ENCODE peak calls at places on chromosomes 5 and 9, in four cellular contexts. M is H1, X is IMR-90, B is H9. U is an unnamed sample.

GRCh38 chr5:146944764-146945710 is 66.5 kb upstream of the PPP2R2B start:
- DNase-seq in M (no peak), X (no peak), B (no peak), U (no peak)

GRCh38 chr5:111932628-111933027 is 175.6 kb upstream of the NREP start:
- DNase-seq in M (no peak), X (no peak), B (no peak), U (no peak)

GRCh38 chr5:76083555-76084495 is 642 bp downstream of the SV2C start:
- DNase-seq in M (no peak), X (no peak), B (peak; percentile 75), U (peak; percentile 76)

GRCh38 chr5:113169720-113170119 is 193.1 kb downstream of the DCP2 start:
- DNase-seq in M (no peak), X (peak; percentile 36), B (no peak), U (no peak)

GRCh38 chr9:36725777-36726356 is 153.2 kb downstream of the MELK start:
- DNase-seq in M (no peak), X (no peak), B (peak; percentile 79), U (peak; percentile 61)

GRCh38 chr9:111661150-111661801 is at the start of gene GNG10:
- DNase-seq in M (no peak), X (peak; percentile 52), B (peak; percentile 51), U (peak; percentile 85)

GRCh38 chr5:56012281-56012963 is 17.7 kb upstream of the IL6ST start:
- DNase-seq in M (no peak), X (peak; percentile 82), B (no peak), U (no peak)

GRCh38 chr5:68433921-68434879 is 218.6 kb downstream of the PIK3R1 start:
- DNase-seq in M (peak; percentile 23), X (peak; percentile 96), B (peak; percentile 37), U (peak; percentile 71)

GRCh38 chr9:125591888-125592287 is 115.1 kb downstream of the MAPKAP1 start:
- DNase-seq in M (no peak), X (no peak), B (no peak), U (no peak)

GRCh38 chr9:114186793-114187289 is 31.5 kb downstream of the COL27A1 start:
- DNase-seq in M (no peak), X (no peak), B (no peak), U (no peak)

DNA sequence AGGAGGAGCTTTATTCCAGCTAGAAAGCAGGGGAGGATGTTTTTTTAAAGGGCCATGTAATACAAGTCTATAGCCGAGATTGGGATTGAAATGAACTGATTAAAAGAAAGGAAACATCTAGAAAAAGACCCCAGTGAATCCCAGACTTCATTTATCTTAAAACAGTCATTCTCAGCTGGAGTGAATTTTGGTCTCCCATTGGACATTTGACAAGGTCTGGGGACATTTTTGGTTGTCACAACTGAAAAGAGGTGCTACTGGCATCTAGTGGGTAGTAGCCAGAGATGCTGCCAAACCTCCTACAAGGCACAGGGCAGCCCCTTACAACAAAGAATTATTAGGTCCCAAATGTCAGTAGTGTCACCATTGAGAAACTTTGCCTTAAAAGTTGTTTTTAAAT is 16.3 kb upstream of the SPINK4 start:
- DNase-seq in M (no peak), X (no peak), B (no peak), U (peak; percentile 56)
- H3K56ac ChIP-seq in M (no peak overlapping the region), X (no peak overlapping the region), B (no peak overlapping the region), U (no peak overlapping the region)

GRCh38 chr9:106689089-106689488 is 173.9 kb upstream of the ZNF462 start:
- DNase-seq in M (no peak), X (no peak), B (no peak), U (no peak)

GRCh38 chr9:106682420-106682819 is 180.5 kb upstream of the ZNF462 start:
- DNase-seq in M (no peak), X (no peak), B (no peak), U (peak; percentile 85)

DNA sequence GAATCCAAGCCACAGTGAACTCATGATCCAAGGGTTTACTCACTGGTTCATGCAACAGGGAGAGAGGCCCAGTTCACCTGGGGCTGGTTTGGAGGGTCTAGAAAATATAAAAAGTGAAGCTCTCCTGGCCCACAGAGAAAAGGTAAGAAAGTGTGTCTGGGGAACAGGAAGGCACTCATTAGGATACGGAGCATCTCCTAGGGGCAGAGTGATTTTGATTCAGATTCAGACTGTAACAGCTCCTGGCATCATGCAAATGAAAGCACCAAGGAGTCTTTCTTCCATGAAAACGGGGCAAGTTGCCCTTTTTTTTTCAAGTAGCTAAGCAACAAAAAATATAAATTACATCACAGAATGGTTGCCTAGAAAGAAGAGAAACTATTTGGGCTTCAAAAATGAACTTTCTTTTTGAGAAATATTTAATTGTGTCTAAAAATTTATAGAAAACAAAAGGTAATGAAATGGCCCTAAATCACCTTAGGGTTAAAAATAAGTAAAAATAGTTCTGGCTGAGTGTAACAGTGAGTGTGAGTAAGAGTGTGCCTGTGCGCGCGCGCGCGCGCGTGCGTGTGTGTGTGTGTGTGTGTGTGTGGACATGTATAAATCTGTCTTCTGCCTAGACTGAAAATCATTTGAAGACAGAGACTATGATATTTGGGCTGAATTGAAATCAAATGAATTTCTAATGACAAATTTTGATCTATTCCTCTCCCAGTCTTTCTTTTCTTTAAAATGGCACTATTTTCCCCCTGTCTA is 177.8 kb upstream of the ZNF462 start:
- DNase-seq in M (no peak), X (no peak), B (no peak), U (no peak)
- H4K8ac ChIP-seq in M (no peak overlapping the region), X (no peak overlapping the region), B (no peak overlapping the region), U (no peak overlapping the region)

GRCh38 chr5:38468978-38469706 is 87.3 kb downstream of the LIFR start:
- DNase-seq in M (no peak), X (no peak), B (no peak), U (no peak)

GRCh38 chr5:38473008-38473407 is 83.4 kb downstream of the LIFR start:
- DNase-seq in M (no peak), X (no peak), B (no peak), U (peak; percentile 96)

GRCh38 chr5:38469707-38470267 is 86.7 kb downstream of the LIFR start:
- DNase-seq in M (no peak), X (no peak), B (no peak), U (no peak)

GRCh38 chr5:38472541-38472940 is 83.9 kb downstream of the LIFR start:
- DNase-seq in M (no peak), X (no peak), B (no peak), U (no peak)

GRCh38 chr5:38471709-38472108 is 84.7 kb downstream of the LIFR start:
- DNase-seq in M (no peak), X (no peak), B (no peak), U (no peak)
- H3K56ac ChIP-seq in M (no peak overlapping the region), X (no peak overlapping the region), B (no peak overlapping the region), U (no peak overlapping the region)

DNA sequence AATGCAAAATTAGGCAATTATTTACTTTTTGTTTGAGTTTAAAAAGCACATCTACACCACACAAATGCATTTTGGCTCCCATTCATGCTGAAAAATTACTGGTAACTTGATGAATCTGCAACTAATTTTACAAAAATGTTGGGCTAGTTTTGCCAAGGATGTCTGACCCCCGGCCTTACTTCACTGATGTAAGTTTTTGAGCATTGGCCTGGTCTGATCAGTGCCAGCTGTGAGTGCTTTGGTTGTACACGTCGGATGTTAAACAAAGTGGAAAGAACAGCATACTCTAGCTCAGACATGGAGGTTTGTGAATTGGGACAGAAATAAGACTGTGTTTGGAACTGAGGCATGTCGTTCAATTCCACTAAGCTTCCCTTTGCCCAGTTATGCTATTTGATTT is 1044.2 kb downstream of the TLE4 start:
- DNase-seq in M (no peak), X (peak; percentile 65), B (no peak), U (no peak)
- H4K8ac ChIP-seq in M (no peak overlapping the region), X (no peak overlapping the region), B (no peak overlapping the region), U (no peak overlapping the region)

DNA sequence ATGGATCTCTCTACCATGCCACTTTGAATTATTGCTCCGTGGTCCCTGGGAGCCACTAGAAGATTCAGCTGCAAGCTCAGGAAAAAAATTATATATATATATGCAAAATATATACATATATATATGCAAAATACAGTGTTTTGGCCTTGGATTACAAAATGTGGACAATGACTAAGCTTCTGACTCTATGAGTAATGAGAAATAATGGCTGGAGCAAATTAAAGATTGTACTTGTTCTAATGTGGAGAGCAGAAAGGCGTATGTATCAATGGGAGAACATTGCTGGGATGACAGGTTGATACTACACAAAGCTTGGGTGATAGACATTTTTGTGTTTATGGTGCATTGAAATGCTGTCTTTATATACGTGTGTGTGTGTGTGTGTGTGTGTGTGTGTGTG is 180.3 kb upstream of the PAPPA start:
- DNase-seq in M (no peak), X (peak; percentile 45), B (no peak), U (no peak)
- H3K56ac ChIP-seq in M (no peak overlapping the region), X (no peak overlapping the region), B (no peak overlapping the region), U (no peak overlapping the region)

DNA sequence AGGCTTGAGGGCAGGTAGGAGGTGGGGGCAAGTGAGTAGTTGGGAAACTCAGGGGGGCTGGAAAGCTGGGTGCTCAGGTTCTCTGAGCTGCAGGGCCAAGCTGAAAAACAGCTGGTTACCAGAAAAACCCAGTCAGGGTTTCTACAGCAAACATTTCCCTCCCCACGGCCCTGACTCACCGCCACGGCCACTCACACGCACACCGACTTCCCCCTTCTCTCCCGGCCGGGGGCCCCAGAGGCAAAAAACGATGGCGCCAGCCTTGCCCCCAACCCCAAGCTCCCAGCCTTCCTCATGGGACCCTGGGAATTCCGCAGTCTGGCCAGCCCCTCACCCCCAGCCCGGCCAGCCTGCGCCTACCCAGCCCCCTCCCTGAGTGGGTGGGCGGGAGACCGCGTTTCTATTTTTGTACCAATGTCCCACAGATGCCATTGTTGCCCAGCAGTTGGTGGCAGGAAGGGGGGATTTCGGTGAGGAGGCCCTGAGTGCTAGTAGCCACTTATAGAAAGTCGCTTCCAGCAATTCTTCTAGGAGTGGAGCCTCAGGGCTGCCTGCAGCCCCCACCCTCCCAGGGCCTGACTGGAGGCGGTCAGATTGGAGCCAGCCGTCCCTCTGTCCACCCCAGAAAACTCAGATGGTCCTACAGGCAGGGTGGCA is 18.4 kb downstream of the ENG start:
- DNase-seq in M (no peak), X (peak; percentile 81), B (no peak), U (no peak)
- H4K8ac ChIP-seq in M (peak overlapping the region; percentile 11), X (peak overlapping the region; percentile 72), B (no peak overlapping the region), U (no peak overlapping the region)

GRCh38 chr5:13957032-13957645 is 12.7 kb upstream of the DNAH5 start:
- DNase-seq in M (no peak), X (peak; percentile 78), B (no peak), U (peak; percentile 74)

GRCh38 chr5:13955896-13956295 is 11.4 kb upstream of the DNAH5 start:
- DNase-seq in M (no peak), X (peak; percentile 70), B (no peak), U (no peak)

GRCh38 chr5:13956441-13956840 is 12.0 kb upstream of the DNAH5 start:
- DNase-seq in M (no peak), X (no peak), B (no peak), U (no peak)
- H3K56ac ChIP-seq in M (no peak overlapping the region), X (no peak overlapping the region), B (no peak overlapping the region), U (no peak overlapping the region)

DNA sequence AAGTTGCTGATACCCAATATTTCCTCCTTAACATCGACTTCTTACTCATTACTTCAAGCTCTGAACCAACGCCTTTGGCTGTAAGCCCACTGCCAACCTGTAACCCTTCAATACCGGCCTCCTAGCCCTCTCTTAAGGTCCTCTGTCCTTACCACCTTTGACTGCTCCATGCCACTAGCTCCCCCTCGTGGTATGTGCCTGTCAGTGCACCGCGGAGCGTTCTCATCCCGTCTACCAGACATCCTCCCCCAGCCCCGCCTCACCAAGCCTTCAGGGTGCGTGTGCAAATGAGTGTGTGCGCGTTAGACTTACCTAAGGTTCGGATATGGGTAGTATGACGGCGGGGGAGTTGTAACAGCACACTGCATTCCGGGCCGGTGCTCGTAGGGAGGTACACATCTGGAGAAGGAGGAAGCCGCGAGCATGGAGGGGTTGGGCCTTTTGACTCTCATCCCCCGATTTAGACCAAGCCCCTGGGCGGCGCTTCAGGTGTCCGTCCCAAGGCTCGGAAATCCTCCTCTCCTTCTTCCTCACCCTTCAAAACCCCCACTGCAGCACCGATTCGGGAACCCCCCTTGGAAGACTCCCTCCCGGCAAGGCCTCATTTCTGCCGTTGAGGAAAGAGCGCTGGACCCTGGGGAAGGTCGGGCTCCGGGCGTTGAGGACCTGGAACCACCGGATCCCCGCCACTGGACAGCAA is 2.8 kb upstream of the MYORG start:
- DNase-seq in M (peak; percentile 80), X (peak; percentile 72), B (peak; percentile 94), U (peak; percentile 94)
- H4K8ac ChIP-seq in M (no peak overlapping the region), X (no peak overlapping the region), B (no peak overlapping the region), U (no peak overlapping the region)

GRCh38 chr9:89353989-89354388 is 35.7 kb downstream of the SECISBP2 start:
- DNase-seq in M (no peak), X (no peak), B (no peak), U (no peak)
- H3K56ac ChIP-seq in M (no peak overlapping the region), X (no peak overlapping the region), B (no peak overlapping the region), U (no peak overlapping the region)

U was measured in mesendoderm.